ENCODE peak calls at places on chromosome 13, in four cellular contexts. V is spleen, U is transverse colon, B is thoracic aorta. N is an unnamed sample.

GRCh38 chr13:32984857-32985626 is 31.2 kb upstream of the KL start:
- DNase-seq in U (peak), V (no peak), B (no peak), N (no peak)

GRCh38 chr13:30877335-30877734 is 28.7 kb upstream of the MEDAG start:
- DNase-seq in V (no peak), B (no peak), U (no peak), N (no peak)

GRCh38 chr13:23378009-23378632 is 55.4 kb downstream of the SACS start:
- DNase-seq in V (no peak), B (peak), U (peak), N (no peak)

GRCh38 chr13:80337011-80337688 is 3.8 kb downstream of the SPRY2 start:
- DNase-seq in V (no peak), B (no peak), U (peak), N (no peak)

GRCh38 chr13:75691183-75691582 is 55.1 kb downstream of the LMO7 start:
- DNase-seq in V (no peak), B (no peak), U (no peak), N (no peak)

GRCh38 chr13:61255035-61255796 is 160.4 kb downstream of the PCDH20 start:
- DNase-seq in B (no peak), U (no peak), V (no peak), N (no peak)

GRCh38 chr13:60990032-60990733 is 425.5 kb downstream of the PCDH20 start:
- DNase-seq in V (no peak), U (no peak), B (no peak), N (no peak)

GRCh38 chr13:74134226-74134776 is at the start of gene KLF12:
- DNase-seq in B (peak), U (peak), V (peak), N (peak)

GRCh38 chr13:98065468-98065867 is 77.4 kb upstream of the FARP1 start:
- DNase-seq in U (no peak), B (no peak), V (no peak), N (no peak)

GRCh38 chr13:55653497-55653896 is 1487.2 kb upstream of the PRR20A start:
- DNase-seq in B (no peak), U (no peak), V (no peak), N (no peak)

GRCh38 chr13:79937311-79938243 is 403.3 kb downstream of the SPRY2 start:
- DNase-seq in V (no peak), U (no peak), B (no peak), N (peak)

GRCh38 chr13:48233097-48233885 is at the start of gene ITM2B:
- DNase-seq in B (no peak), V (peak), U (peak), N (peak)

GRCh38 chr13:23679214-23679613 is 109.0 kb downstream of the TNFRSF19 start:
- DNase-seq in V (no peak), U (no peak), B (no peak), N (no peak)

GRCh38 chr13:51380269-51380668 is 40.8 kb downstream of the SERPINE3 start:
- DNase-seq in B (no peak), U (no peak), V (no peak), N (no peak)

GRCh38 chr13:92716749-92717148 is 509.9 kb upstream of the GPC6 start:
- DNase-seq in U (no peak), V (no peak), B (no peak), N (no peak)

GRCh38 chr13:101455863-101456262 is 3.4 kb downstream of the ITGBL1 start:
- DNase-seq in V (no peak), U (no peak), B (no peak), N (no peak)

GRCh38 chr13:31044658-31045620 is 112.5 kb downstream of the TEX26 start:
- DNase-seq in U (no peak), B (no peak), V (no peak), N (no peak)

GRCh38 chr13:92719868-92720267 is 506.7 kb upstream of the GPC6 start:
- DNase-seq in V (no peak), U (no peak), B (no peak), N (no peak)

DNA sequence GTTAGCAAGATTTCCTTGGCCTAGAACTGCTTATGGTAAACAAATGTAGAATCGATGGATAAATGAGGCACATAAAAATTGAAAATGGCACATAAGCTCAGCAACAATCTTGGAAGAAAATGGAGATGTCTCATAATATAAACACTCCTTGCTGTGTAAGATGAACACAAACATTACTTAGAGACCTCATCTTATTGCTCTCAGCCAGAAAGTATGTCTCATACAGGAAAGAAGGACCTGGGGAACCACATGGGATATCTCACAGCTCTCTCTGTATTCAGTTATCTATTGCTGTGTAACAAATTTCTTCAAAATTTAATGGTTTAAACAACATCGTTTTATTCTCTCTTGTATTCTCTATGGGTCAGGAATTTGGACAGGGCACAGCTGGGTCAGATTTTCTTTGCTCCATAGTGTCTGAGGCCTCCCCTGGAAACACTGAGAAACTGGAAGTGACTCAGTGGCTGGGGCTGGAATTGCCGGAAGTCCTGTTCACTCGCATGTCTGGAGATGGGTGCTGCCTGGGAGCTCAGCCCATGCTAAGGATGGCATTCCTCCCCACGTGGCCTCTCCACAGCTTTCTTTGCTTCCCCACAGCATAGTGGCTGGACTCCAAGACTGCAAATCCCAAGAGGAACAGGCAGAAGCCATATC is 105.1 kb downstream of the NUFIP1 start:
- DNase-seq in B (no peak), V (no peak), U (no peak), N (no peak)
- H3K27ac ChIP-seq in B (no peak), V (no peak), U (no peak), N (no peak)

GRCh38 chr13:109784590-109785140 is 1.7 kb downstream of the IRS2 start:
- DNase-seq in U (peak), B (no peak), V (peak), N (peak)
- TF ChIP-seq CTCF in U (peak), B (peak), V (peak), N (peak)

DNA sequence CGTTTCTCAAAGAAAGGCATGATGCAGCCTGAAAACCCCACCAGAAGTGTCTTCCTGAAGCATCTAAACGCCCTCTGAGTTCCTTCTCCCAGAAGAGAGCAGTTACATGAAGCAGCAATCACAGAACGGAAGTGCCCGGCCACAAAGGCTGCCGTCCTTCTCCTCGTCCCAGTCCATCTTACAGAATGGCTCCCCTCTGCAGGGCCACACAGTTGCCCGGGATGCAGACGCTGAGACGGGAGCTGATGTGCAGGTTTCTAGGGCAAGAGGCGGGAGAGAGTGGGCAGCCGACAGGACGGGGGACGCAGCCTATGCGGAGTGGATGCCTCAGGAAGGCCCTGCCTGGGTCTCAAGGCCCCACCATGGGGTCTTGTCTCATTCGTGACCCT is 34.9 kb downstream of the RASA3 start:
- DNase-seq in U (no peak), B (no peak), V (peak), N (peak)
- H3K4me3 ChIP-seq in U (no peak), B (no peak), V (no peak), N (no peak)

GRCh38 chr13:106276876-106277275 is 258.6 kb downstream of the EFNB2 start:
- DNase-seq in U (no peak), B (no peak), V (no peak), N (no peak)
- H3K27ac ChIP-seq in U (no peak), B (no peak), V (no peak), N (no peak)

DNA sequence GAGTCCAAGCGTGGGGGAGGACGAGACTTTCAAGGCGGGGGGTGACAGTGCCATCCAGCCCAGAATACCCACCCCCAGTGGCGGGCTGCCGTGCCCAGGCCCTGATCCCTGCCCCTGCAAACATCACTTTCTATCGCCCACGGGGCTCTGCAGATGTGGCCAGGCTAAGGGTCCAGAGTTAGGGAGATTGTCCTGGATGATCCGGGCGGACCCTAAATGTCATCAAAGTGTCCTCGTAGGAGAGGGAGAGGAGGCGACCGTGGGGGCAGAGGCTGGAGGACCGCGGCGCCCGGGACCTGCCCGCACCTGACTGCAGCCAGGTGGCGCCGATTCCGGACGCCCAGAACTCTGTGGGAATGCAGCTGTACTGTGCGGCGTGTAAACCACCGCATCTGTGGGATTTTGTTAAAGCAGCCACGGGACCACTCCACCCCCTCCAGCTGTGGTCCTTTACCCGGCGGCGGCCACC is 32.4 kb downstream of the GJA3 start:
- DNase-seq in V (no peak), U (peak), B (no peak), N (no peak)
- TF ChIP-seq CTCF in V (peak), U (peak), B (no peak), N (no peak)

GRCh38 chr13:112712451-112712881 is 22.6 kb downstream of the ATP11A start:
- DNase-seq in V (peak), B (no peak), U (no peak), N (peak)

GRCh38 chr13:112710855-112711527 is 21.2 kb downstream of the ATP11A start:
- DNase-seq in B (no peak), U (peak), V (peak), N (no peak)

GRCh38 chr13:112713517-112714253 is 23.8 kb downstream of the ATP11A start:
- DNase-seq in B (no peak), U (no peak), V (peak), N (no peak)

GRCh38 chr13:112709825-112710783 is 20.3 kb downstream of the ATP11A start:
- DNase-seq in V (peak), U (peak), B (no peak), N (no peak)

GRCh38 chr13:112711528-112712265 is 21.9 kb downstream of the ATP11A start:
- DNase-seq in V (peak), U (peak), B (peak), N (peak)
- H3K4me3 ChIP-seq in V (no peak), U (peak), B (peak), N (no peak)

GRCh38 chr13:29005035-29005434 is 184.9 kb downstream of the MTUS2 start:
- DNase-seq in U (no peak), V (no peak), B (no peak), N (no peak)
- H3K27ac ChIP-seq in U (no peak), V (no peak), B (no peak), N (no peak)

DNA sequence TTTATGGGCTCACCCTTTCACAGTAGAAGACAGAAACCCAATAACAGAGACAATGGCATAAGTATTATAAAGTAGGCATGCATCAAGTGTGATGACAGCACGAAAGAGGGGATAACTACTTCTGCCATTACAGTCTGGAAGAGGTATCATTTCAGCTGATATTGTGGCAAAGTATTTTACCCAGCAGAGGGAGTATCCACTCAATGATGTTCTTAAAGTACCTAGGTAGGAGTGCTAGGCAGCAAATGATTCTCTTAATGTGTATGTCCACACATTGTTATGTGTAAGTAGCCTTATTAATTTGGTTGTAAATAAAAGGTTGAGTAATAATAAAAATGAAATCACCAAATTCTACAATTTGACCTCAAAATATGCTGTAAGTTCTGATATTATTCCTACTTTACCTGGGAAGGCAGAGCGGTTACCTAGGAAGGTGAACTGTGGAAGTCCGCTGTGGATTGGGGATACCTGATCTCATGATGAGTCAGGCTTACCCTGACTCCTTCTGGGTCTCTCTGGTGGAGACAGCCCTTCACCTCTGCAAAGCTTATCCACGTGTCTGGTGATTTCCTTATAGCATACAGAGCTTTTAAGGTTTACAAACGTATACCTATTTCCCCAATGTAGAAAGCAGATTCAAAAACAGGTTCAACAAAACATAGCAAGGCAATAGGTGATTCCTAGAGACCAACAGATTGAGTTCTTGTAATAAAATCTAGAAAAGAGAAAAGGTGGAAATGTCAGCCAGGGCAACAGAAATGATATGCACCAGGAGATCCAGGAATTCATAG is 4.0 kb upstream of the UBAC2 start:
- DNase-seq in V (no peak), B (no peak), U (no peak), N (no peak)
- TF ChIP-seq CTCF in V (peak), B (no peak), U (peak), N (no peak)

GRCh38 chr13:21638319-21639282 is 32.3 kb upstream of the FGF9 start:
- DNase-seq in B (no peak), V (no peak), U (peak), N (no peak)

GRCh38 chr13:21641629-21642028 is 29.2 kb upstream of the FGF9 start:
- DNase-seq in U (no peak), V (no peak), B (no peak), N (no peak)

GRCh38 chr13:21637296-21637695 is 33.3 kb upstream of the MICU2 start:
- DNase-seq in B (no peak), V (peak), U (peak), N (no peak)

GRCh38 chr13:21639604-21640003 is 31.3 kb upstream of the FGF9 start:
- DNase-seq in V (no peak), B (no peak), U (no peak), N (no peak)
- H3K4me3 ChIP-seq in V (no peak), B (no peak), U (no peak), N (no peak)

N was measured in dorsolateral prefrontal cortex.